ENCODE peak calls at places on chromosomes 13 and 19, in eight cellular contexts. H, Z, I, S, Q, F, L and W are unnamed samples.

GRCh38 chr19:12779162-12779993 is 4.0 kb upstream of the HOOK2 start:
- DNase-seq in H (no peak), I (peak; percentile 67), Z (peak; percentile 96), L (no peak), S (peak; percentile 94), F (peak; percentile 37), Q (no peak), W (no peak)

GRCh38 chr19:9039728-9040127 is 29.5 kb upstream of the MUC16 start:
- DNase-seq in I (no peak), H (no peak), L (no peak), Z (no peak), S (no peak), Q (no peak), F (no peak), W (no peak)

GRCh38 chr13:95652821-95653220 is 8.3 kb upstream of the DZIP1 start:
- DNase-seq in H (no peak), Q (no peak), L (no peak), F (no peak), S (no peak), Z (no peak), I (no peak), W (no peak)

GRCh38 chr19:51044327-51044726 is 9.5 kb upstream of the KLK12 start:
- DNase-seq in L (no peak), F (no peak), Z (no peak), H (no peak), I (no peak), S (no peak), Q (no peak), W (no peak)

GRCh38 chr13:29436291-29436690 is 159.2 kb downstream of the SLC7A1 start:
- DNase-seq in F (no peak), S (peak; percentile 55), L (no peak), I (peak; percentile 59), Q (no peak), H (no peak), Z (peak; percentile 57), W (no peak)

GRCh38 chr13:29922896-29923295 is 72.5 kb upstream of the UBL3 start:
- DNase-seq in F (no peak), Z (peak; percentile 67), S (peak; percentile 49), Q (no peak), L (no peak), H (no peak), I (peak; percentile 48), W (no peak)

GRCh38 chr19:29528350-29528945 is 2.7 kb downstream of the VSTM2B start:
- DNase-seq in L (no peak), H (peak; percentile 26), Q (peak; percentile 81), Z (peak; percentile 74), I (peak; percentile 66), F (no peak), S (peak; percentile 16), W (peak; percentile 51)

GRCh38 chr13:20702945-20703784 is at the start of gene IL17D:
- DNase-seq in Z (peak; percentile 18), I (no peak), H (peak; percentile 27), L (no peak), F (peak; percentile 44), S (no peak), Q (no peak), W (no peak)

GRCh38 chr19:13959962-13960862 is 7.9 kb downstream of the DCAF15 start:
- DNase-seq in Z (no peak), L (no peak), F (peak; percentile 27), I (no peak), S (no peak), H (no peak), Q (no peak), W (no peak)

GRCh38 chr19:679418-680286 is 3.5 kb downstream of the FSTL3 start:
- DNase-seq in Z (peak; percentile 89), Q (no peak), S (peak; percentile 78), H (peak; percentile 30), F (peak; percentile 61), L (peak; percentile 67), I (peak; percentile 74), W (no peak)

GRCh38 chr13:37640499-37640898 is 41.9 kb upstream of the POSTN start:
- DNase-seq in H (no peak), I (peak; percentile 65), S (no peak), Q (no peak), Z (peak; percentile 89), L (no peak), F (no peak), W (peak; percentile 1)

GRCh38 chr13:22915442-22916082 is 265.2 kb upstream of the SGCG start:
- DNase-seq in F (no peak), L (no peak), Z (peak; percentile 71), S (no peak), Q (peak; percentile 52), H (no peak), I (peak; percentile 3), W (peak; percentile 4)

GRCh38 chr13:107585466-107585865 is 629.9 kb downstream of the LIG4 start:
- DNase-seq in F (no peak), L (no peak), Q (no peak), H (no peak), I (no peak), Z (no peak), S (no peak), W (no peak)

GRCh38 chr13:96141032-96141431 is 51.1 kb downstream of the HS6ST3 start:
- DNase-seq in S (peak; percentile 12), Q (no peak), I (peak; percentile 5), L (no peak), F (no peak), H (no peak), Z (peak; percentile 35), W (peak; percentile 18)

GRCh38 chr13:39397866-39398265 is 205.1 kb downstream of the LHFPL6 start:
- DNase-seq in I (no peak), Q (no peak), H (no peak), Z (no peak), L (no peak), F (no peak), S (no peak), W (no peak)

GRCh38 chr19:21912654-21913053 is 76.7 kb upstream of the ZNF43 start:
- DNase-seq in Q (no peak), Z (no peak), H (no peak), I (no peak), F (no peak), L (no peak), S (no peak), W (peak; percentile 9)

GRCh38 chr13:31421756-31422155 is 222.0 kb downstream of the B3GLCT start:
- DNase-seq in Q (no peak), F (no peak), I (peak; percentile 10), H (no peak), L (no peak), Z (no peak), S (peak; percentile 73), W (no peak)

GRCh38 chr13:94712287-94712811 is at the start of gene SOX21:
- DNase-seq in H (no peak), I (no peak), S (no peak), F (no peak), L (no peak), Q (no peak), Z (no peak), W (no peak)

DNA sequence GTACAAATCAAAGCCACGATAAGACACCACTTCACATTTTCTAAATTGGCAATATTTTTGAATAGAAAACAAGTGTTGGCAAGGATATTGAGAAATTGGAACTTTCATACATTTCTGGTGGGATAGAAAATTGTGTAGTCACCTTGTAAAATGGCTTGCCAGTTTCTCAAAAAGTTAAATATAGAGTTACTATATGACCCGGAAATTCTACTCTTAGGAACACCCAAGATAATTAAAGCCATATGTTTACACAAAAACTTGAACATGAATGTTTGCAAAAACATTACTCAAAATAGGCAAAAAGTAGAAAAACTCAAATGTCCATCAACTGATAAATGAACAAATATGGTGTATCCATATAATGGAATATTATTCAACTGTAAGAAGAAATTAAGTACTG is 552.5 kb downstream of the TBC1D4 start:
- DNase-seq in F (no peak), H (no peak), I (peak; percentile 56), S (no peak), Q (no peak), Z (no peak), L (no peak), W (no peak)
- H3K4me3 ChIP-seq in F (no peak overlapping the region), H (no peak overlapping the region), I (no peak overlapping the region), S (no peak overlapping the region), Q (no peak overlapping the region), Z (no peak overlapping the region), L (no peak overlapping the region), W (no peak overlapping the region)

DNA sequence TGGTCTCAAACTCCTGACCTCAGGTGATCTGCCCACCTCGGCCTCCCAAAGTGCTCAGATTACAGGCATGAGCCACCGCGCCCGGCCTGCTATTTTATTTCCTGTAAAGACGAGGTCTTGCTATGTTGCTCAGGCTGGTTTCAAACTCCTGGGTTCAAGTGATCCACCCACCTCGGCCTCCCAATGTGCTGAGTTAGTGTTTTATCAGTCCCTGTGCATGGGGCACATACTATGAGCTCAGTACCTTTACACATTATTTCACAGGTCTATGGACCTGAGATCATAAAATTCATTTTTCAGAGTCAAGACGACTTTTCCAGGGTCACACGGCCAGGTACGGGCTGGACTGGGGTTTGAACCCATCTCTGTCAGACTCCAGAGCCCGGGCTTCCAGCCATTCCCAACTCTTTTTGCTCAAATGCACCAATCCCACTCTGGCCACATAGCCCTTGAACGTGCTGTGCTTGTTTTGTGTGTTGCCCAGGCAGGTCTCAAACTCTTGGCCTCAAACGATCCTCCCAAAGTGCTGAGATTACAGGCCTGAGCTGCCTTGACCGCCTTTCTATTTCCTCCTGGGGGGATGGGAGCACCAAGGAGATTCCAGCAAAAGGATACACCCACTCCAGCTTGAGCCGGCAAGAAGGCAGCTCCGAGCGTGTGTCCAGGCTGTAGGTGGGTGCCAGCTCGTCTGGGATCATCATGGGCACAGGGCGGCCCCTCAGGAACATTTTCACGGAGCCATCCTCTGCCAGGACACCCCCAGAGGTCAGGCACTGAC is 1.1 kb downstream of the EML2 start:
- DNase-seq in I (peak; percentile 42), Z (peak; percentile 83), Q (no peak), H (no peak), S (no peak), L (no peak), F (no peak), W (no peak)
- H3K4me3 ChIP-seq in I (peak overlapping the region; percentile 85), Z (peak overlapping the region; percentile 28), Q (no peak overlapping the region), H (peak overlapping the region; percentile 93), S (peak overlapping the region; percentile 67), L (peak overlapping the region; percentile 53), F (peak overlapping the region; percentile 49), W (peak overlapping the region; percentile 83)

DNA sequence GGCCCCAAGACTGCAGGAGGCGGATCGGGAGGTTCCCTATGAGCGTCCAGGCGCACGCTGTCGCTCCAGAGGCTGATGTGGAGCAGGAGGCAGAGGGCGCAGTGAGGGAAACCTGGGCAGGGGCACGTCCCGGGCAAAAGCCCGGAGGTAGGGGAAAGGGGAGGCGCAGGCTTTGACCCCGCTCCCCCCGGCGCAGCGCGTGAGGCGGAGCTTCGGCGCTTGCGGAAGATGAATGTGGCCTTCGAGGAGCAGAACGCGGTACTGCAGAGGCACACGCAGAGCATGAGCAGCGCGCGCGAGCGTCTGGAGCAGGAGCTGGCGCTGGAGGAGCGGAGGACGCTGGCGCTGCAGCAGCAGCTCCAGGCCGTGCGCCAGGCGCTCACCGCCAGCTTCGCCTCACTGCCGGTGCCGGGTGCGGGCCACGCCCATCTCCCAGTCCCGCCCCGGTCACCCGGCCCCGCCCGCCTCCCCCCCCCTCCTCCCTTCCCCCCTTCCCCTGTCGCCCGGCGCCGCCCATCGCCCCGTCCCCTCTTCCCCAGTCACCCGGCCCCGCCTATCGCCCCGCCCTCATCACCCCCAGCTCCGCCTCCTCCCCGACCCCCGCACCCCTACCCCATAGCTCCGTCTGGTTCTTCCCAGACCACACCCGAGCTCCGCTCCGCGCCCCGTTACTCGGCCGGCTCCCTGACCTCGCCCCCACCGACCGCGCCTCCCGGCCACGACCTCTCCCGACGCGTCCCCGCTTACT is 4.1 kb downstream of the HMG20B start:
- DNase-seq in I (peak; percentile 51), H (no peak), Z (peak; percentile 85), S (peak; percentile 35), L (no peak), F (no peak), Q (no peak), W (no peak)
- H3K4me3 ChIP-seq in I (peak overlapping the region; percentile 44), H (no peak overlapping the region), Z (peak overlapping the region; percentile 15), S (peak overlapping the region; percentile 34), L (peak overlapping the region; percentile 40), F (no peak overlapping the region), Q (no peak overlapping the region), W (no peak overlapping the region)

GRCh38 chr13:45615501-45616101 is at the start of gene ERICH6B:
- DNase-seq in Q (peak; percentile 80), F (peak; percentile 8), H (no peak), S (no peak), L (peak; percentile 53), Z (peak; percentile 62), I (peak; percentile 23), W (no peak)
- H3K4me3 ChIP-seq in Q (peak within 1 kb of the TSS; percentile 37), F (no peak within 1 kb of the TSS), H (no peak within 1 kb of the TSS), S (no peak within 1 kb of the TSS), L (no peak within 1 kb of the TSS), Z (peak within 1 kb of the TSS; percentile 23), I (no peak within 1 kb of the TSS), W (no peak within 1 kb of the TSS)